ENCODE peak calls at places on chromosome 4, in seven cellular contexts. B is fibroblast of lung, R is fibroblast of mammary gland, Q is left ventricle myocardium inferior, S is neuronal stem cell, V is MM.1S, K is SJCRH30. G is an unnamed sample.

GRCh38 chr4:157961591-157961990 is 211.2 kb downstream of the GASK1B start:
- DNase-seq in B (peak), R (no peak), Q (no peak), S (no peak), V (no peak), K (no peak), G (no peak)

GRCh38 chr4:124738994-124739393 is 26.5 kb upstream of the ANKRD50 start:
- DNase-seq in B (no peak), R (no peak), Q (no peak), S (peak), V (no peak), K (no peak), G (no peak)

GRCh38 chr4:180674629-180675367 is 1568.4 kb upstream of the TENM3 start:
- DNase-seq in B (no peak), R (no peak), Q (no peak), S (no peak), V (peak), K (no peak), G (no peak)

GRCh38 chr4:74428278-74428677 is 16.7 kb upstream of the AREG start:
- DNase-seq in B (no peak), R (peak), Q (no peak), S (no peak), V (no peak), K (no peak), G (no peak)

GRCh38 chr4:46123872-46124755 is at the start of gene GABRG1:
- DNase-seq in B (no peak), R (no peak), Q (no peak), S (peak), V (no peak), K (no peak), G (no peak)

GRCh38 chr4:60590116-60590515 is 610.0 kb upstream of the ADGRL3 start:
- DNase-seq in B (no peak), R (no peak), Q (no peak), S (no peak), V (no peak), K (no peak), G (no peak)

GRCh38 chr4:93828332-93828829 is at the start of gene ATOH1:
- DNase-seq in B (peak), R (peak), Q (no peak), S (peak), V (peak), K (peak), G (peak)

GRCh38 chr4:93829531-93830089 is 1.1 kb downstream of the ATOH1 start:
- DNase-seq in B (no peak), R (no peak), Q (no peak), S (peak), V (no peak), K (no peak), G (no peak)

GRCh38 chr4:40335508-40335860 is 351 bp downstream of the CHRNA9 start:
- DNase-seq in B (peak), R (peak), Q (no peak), S (no peak), V (no peak), K (no peak), G (no peak)

GRCh38 chr4:66169341-66169740 is 499.1 kb upstream of the EPHA5 start:
- DNase-seq in B (peak), R (peak), Q (no peak), S (no peak), V (no peak), K (peak), G (peak)

GRCh38 chr4:9997881-9998280 is 23.4 kb downstream of the SLC2A9 start:
- DNase-seq in B (peak), R (no peak), Q (no peak), S (no peak), V (no peak), K (no peak), G (no peak)

GRCh38 chr4:173450281-173450680 is 51.4 kb upstream of the SCRG1 start:
- DNase-seq in B (peak), R (peak), Q (no peak), S (no peak), V (no peak), K (no peak), G (no peak)

GRCh38 chr4:124636793-124637192 is 75.7 kb downstream of the ANKRD50 start:
- DNase-seq in B (peak), R (no peak), Q (no peak), S (peak), V (no peak), K (no peak), G (no peak)

GRCh38 chr4:43992552-43992951 is 456.1 kb downstream of the KCTD8 start:
- DNase-seq in B (no peak), R (no peak), Q (no peak), S (no peak), V (no peak), K (no peak), G (no peak)

GRCh38 chr4:168208957-168209614 is 109.5 kb downstream of the DDX60 start:
- DNase-seq in B (no peak), R (no peak), Q (no peak), S (no peak), V (no peak), K (no peak), G (no peak)

GRCh38 chr4:168421671-168422070 is 58.6 kb downstream of the DDX60L start:
- DNase-seq in B (peak), R (peak), Q (no peak), S (no peak), V (no peak), K (no peak), G (no peak)

GRCh38 chr4:153486281-153487151 is 20.4 kb downstream of the TMEM131L start:
- DNase-seq in B (peak), R (peak), Q (no peak), S (no peak), V (no peak), K (no peak), G (peak)

GRCh38 chr4:95838192-95838591 is 1.7 kb upstream of the PDHA2 start:
- DNase-seq in B (no peak), R (no peak), Q (peak), S (no peak), V (no peak), K (no peak), G (no peak)

GRCh38 chr4:165877291-165877690 is 4.3 kb downstream of the TLL1 start:
- DNase-seq in B (no peak), R (peak), Q (no peak), S (no peak), V (no peak), K (peak), G (no peak)

GRCh38 chr4:81845273-81845672 is 373.6 kb upstream of the RASGEF1B start:
- DNase-seq in B (no peak), R (no peak), Q (no peak), S (no peak), V (no peak), K (no peak), G (no peak)

GRCh38 chr4:55395218-55395528 is 584 bp upstream of the TMEM165 start:
- DNase-seq in B (no peak), R (no peak), Q (no peak), S (no peak), V (no peak), K (no peak), G (no peak)

GRCh38 chr4:41814565-41814964 is 66.0 kb upstream of the PHOX2B start:
- DNase-seq in B (peak), R (no peak), Q (no peak), S (no peak), V (no peak), K (no peak), G (peak)

GRCh38 chr4:165560941-165561340 is 182.1 kb downstream of the CPE start:
- DNase-seq in B (peak), R (peak), Q (no peak), S (no peak), V (no peak), K (no peak), G (no peak)

GRCh38 chr4:142402156-142402555 is 443.9 kb downstream of the INPP4B start:
- DNase-seq in B (peak), R (peak), Q (no peak), S (no peak), V (no peak), K (no peak), G (no peak)

GRCh38 chr4:168857009-168857408 is 153.0 kb downstream of the CBR4 start:
- DNase-seq in B (peak), R (no peak), Q (no peak), S (no peak), V (no peak), K (no peak), G (no peak)

GRCh38 chr4:153418581-153418980 is 47.6 kb upstream of the TMEM131L start:
- DNase-seq in B (no peak), R (no peak), Q (no peak), S (no peak), V (no peak), K (no peak), G (no peak)

GRCh38 chr4:165138843-165139242 is 26.2 kb upstream of the TMEM192 start:
- DNase-seq in B (no peak), R (no peak), Q (no peak), S (no peak), V (no peak), K (no peak), G (no peak)

GRCh38 chr4:3387943-3388348 is 53.8 kb upstream of the HGFAC start:
- DNase-seq in B (peak), R (peak), Q (peak), S (no peak), V (no peak), K (peak), G (no peak)

GRCh38 chr4:173013232-173013932 is 155.2 kb upstream of the GALNT7 start:
- DNase-seq in B (peak), R (peak), Q (no peak), S (peak), V (peak), K (peak), G (peak)

GRCh38 chr4:101670370-101670769 is 120.2 kb upstream of the BANK1 start:
- DNase-seq in B (no peak), R (no peak), Q (no peak), S (no peak), V (no peak), K (no peak), G (no peak)

GRCh38 chr4:101670897-101671296 is 119.6 kb upstream of the BANK1 start:
- DNase-seq in B (no peak), R (no peak), Q (no peak), S (no peak), V (no peak), K (no peak), G (no peak)

GRCh38 chr4:101669138-101669831 is 121.2 kb upstream of the BANK1 start:
- DNase-seq in B (no peak), R (peak), Q (no peak), S (no peak), V (no peak), K (no peak), G (no peak)

GRCh38 chr4:101667348-101667747 is 123.2 kb upstream of the BANK1 start:
- DNase-seq in B (peak), R (peak), Q (no peak), S (no peak), V (no peak), K (no peak), G (no peak)

GRCh38 chr4:101669832-101670188 is 120.7 kb upstream of the BANK1 start:
- DNase-seq in B (no peak), R (no peak), Q (no peak), S (no peak), V (no peak), K (no peak), G (no peak)
- H3K4me3 ChIP-seq in B (no peak), R (no peak), Q (no peak), S (no peak), V (no peak), K (no peak), G (no peak)

GRCh38 chr4:77187231-77187630 is 30.2 kb downstream of the CCNG2 start:
- DNase-seq in B (no peak), R (no peak), Q (no peak), S (no peak), V (no peak), K (no peak), G (no peak)
- H3K4me3 ChIP-seq in B (no peak), R (no peak), Q (no peak), S (no peak), V (no peak), K (no peak), G (no peak)

DNA sequence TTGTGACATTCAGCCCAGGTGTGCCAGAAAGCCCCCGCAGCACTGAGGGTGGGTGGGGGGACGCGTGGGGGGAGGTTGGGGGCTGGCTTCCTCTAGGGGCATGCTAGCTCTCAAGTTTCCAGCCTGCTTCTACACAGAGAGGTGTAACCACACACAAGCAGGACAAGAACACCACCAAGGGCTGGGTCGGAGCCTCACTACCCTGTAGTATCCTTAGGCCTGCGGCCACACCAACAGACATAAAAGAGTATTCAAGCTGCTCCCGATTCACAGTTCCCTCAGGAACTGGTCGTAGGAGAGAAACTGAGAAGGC is 1.8 kb downstream of the USP46 start:
- DNase-seq in B (no peak), R (no peak), Q (no peak), S (no peak), V (no peak), K (no peak), G (no peak)
- H3K4me3 ChIP-seq in B (no peak), R (peak), Q (peak), S (no peak), V (no peak), K (peak), G (peak)

GRCh38 chr4:15396157-15396800 is 31.6 kb upstream of the C1QTNF7 start:
- DNase-seq in B (peak), R (peak), Q (no peak), S (peak), V (peak), K (peak), G (peak)

GRCh38 chr4:15395342-15395741 is 32.5 kb upstream of the C1QTNF7 start:
- DNase-seq in B (peak), R (no peak), Q (no peak), S (no peak), V (no peak), K (no peak), G (no peak)

GRCh38 chr4:15398732-15399131 is 29.1 kb upstream of the C1QTNF7 start:
- DNase-seq in B (no peak), R (no peak), Q (no peak), S (no peak), V (no peak), K (no peak), G (no peak)

GRCh38 chr4:15400276-15400675 is 27.6 kb upstream of the C1QTNF7 start:
- DNase-seq in B (no peak), R (no peak), Q (no peak), S (no peak), V (no peak), K (no peak), G (peak)

DNA sequence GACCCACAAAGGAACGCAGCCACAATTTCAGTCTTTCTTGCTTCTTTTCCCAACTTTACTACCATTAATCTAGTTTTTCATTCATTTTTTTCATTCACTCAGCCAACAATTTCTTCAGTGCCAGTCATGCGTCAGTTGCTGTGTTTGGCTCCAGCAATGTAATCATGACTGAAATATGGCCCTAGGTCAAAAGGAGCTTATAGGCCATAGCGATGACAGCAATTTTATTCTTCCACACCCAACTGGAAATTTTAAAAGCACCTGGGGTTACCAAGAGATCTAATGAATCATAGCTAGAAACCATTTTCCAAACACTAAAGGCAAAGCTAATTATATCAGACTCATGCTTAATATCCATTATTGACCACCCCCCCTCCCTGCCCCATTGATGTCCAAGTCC is 29.8 kb upstream of the C1QTNF7 start:
- DNase-seq in B (no peak), R (no peak), Q (no peak), S (no peak), V (no peak), K (no peak), G (no peak)
- H3K4me3 ChIP-seq in B (no peak), R (no peak), Q (no peak), S (no peak), V (no peak), K (no peak), G (no peak)

GRCh38 chr4:57146444-57146843 is 36.3 kb upstream of the IGFBP7 start:
- DNase-seq in B (no peak), R (no peak), Q (no peak), S (no peak), V (no peak), K (no peak), G (no peak)
- H3K4me3 ChIP-seq in B (no peak), R (no peak), Q (no peak), S (no peak), V (no peak), K (no peak), G (no peak)

GRCh38 chr4:79934660-79935059 is 138.4 kb downstream of the ANTXR2 start:
- DNase-seq in B (no peak), R (no peak), Q (no peak), S (no peak), V (no peak), K (no peak), G (no peak)
- H3K4me3 ChIP-seq in B (no peak), R (no peak), Q (no peak), S (no peak), V (no peak), K (no peak), G (no peak)

G was measured in HAP-1.